ENCODE peak calls at places on chromosomes 3 and 15, in six cellular contexts. One of them, this sample, is unnamed.

GRCh38 chr15:78242128-78242527 is 7.8 kb upstream of the ACSBG1 start:
- DNase-seq in amniotic epithelial cell: no peak
- DNase-seq in stimulated activated CD4-positive, alpha-beta T cell treated with anti-CD3 and anti-CD28 coated beads, Interleukin-12 subunit alpha, Interleukin-12 subunit beta, amount 100 ng/mL, for 4 hours: no peak
- DNase-seq in GM04504: no peak
- DNase-seq in left ventricle myocardium superior: no peak
- DNase-seq in psoas muscle: no peak
- DNase-seq in this sample: no peak

GRCh38 chr3:67819447-67819846 is 165.0 kb upstream of the SUCLG2 start:
- DNase-seq in amniotic epithelial cell: no peak
- DNase-seq in stimulated activated CD4-positive, alpha-beta T cell treated with anti-CD3 and anti-CD28 coated beads, Interleukin-12 subunit alpha, Interleukin-12 subunit beta, amount 100 ng/mL, for 4 hours: no peak
- DNase-seq in GM04504: no peak
- DNase-seq in left ventricle myocardium superior: no peak
- DNase-seq in psoas muscle: no peak
- DNase-seq in this sample: no peak

GRCh38 chr3:141150431-141150830 is 81.2 kb upstream of the PXYLP1 start:
- DNase-seq in amniotic epithelial cell: no peak
- DNase-seq in stimulated activated CD4-positive, alpha-beta T cell treated with anti-CD3 and anti-CD28 coated beads, Interleukin-12 subunit alpha, Interleukin-12 subunit beta, amount 100 ng/mL, for 4 hours: no peak
- DNase-seq in GM04504: no peak
- DNase-seq in left ventricle myocardium superior: no peak
- DNase-seq in psoas muscle: no peak
- DNase-seq in this sample: no peak

GRCh38 chr15:71485094-71485693 is 325.2 kb upstream of the NR2E3 start:
- DNase-seq in amniotic epithelial cell: peak; percentile 3
- DNase-seq in stimulated activated CD4-positive, alpha-beta T cell treated with anti-CD3 and anti-CD28 coated beads, Interleukin-12 subunit alpha, Interleukin-12 subunit beta, amount 100 ng/mL, for 4 hours: no peak
- DNase-seq in GM04504: no peak
- DNase-seq in left ventricle myocardium superior: no peak
- DNase-seq in psoas muscle: no peak
- DNase-seq in this sample: no peak

GRCh38 chr3:120496278-120496975 is 45.6 kb upstream of the FSTL1 start:
- DNase-seq in amniotic epithelial cell: peak; percentile 66
- DNase-seq in stimulated activated CD4-positive, alpha-beta T cell treated with anti-CD3 and anti-CD28 coated beads, Interleukin-12 subunit alpha, Interleukin-12 subunit beta, amount 100 ng/mL, for 4 hours: no peak
- DNase-seq in GM04504: peak; percentile 67
- DNase-seq in left ventricle myocardium superior: no peak
- DNase-seq in psoas muscle: no peak
- DNase-seq in this sample: no peak

GRCh38 chr3:101703169-101703568 is 16.7 kb upstream of the RPL24 start:
- DNase-seq in amniotic epithelial cell: no peak
- DNase-seq in stimulated activated CD4-positive, alpha-beta T cell treated with anti-CD3 and anti-CD28 coated beads, Interleukin-12 subunit alpha, Interleukin-12 subunit beta, amount 100 ng/mL, for 4 hours: no peak
- DNase-seq in GM04504: no peak
- DNase-seq in left ventricle myocardium superior: no peak
- DNase-seq in psoas muscle: no peak
- DNase-seq in this sample: no peak

GRCh38 chr3:57918123-57918837 is 89.9 kb upstream of the FLNB start:
- DNase-seq in amniotic epithelial cell: peak; percentile 96
- DNase-seq in stimulated activated CD4-positive, alpha-beta T cell treated with anti-CD3 and anti-CD28 coated beads, Interleukin-12 subunit alpha, Interleukin-12 subunit beta, amount 100 ng/mL, for 4 hours: no peak
- DNase-seq in GM04504: peak; percentile 86
- DNase-seq in left ventricle myocardium superior: no peak
- DNase-seq in psoas muscle: no peak
- DNase-seq in this sample: no peak

GRCh38 chr3:147518465-147518864 is 109.3 kb downstream of the ZIC1 start:
- DNase-seq in amniotic epithelial cell: no peak
- DNase-seq in stimulated activated CD4-positive, alpha-beta T cell treated with anti-CD3 and anti-CD28 coated beads, Interleukin-12 subunit alpha, Interleukin-12 subunit beta, amount 100 ng/mL, for 4 hours: no peak
- DNase-seq in GM04504: no peak
- DNase-seq in left ventricle myocardium superior: no peak
- DNase-seq in psoas muscle: no peak
- DNase-seq in this sample: no peak

GRCh38 chr3:3605181-3605580 is 194.1 kb upstream of the LRRN1 start:
- DNase-seq in amniotic epithelial cell: no peak
- DNase-seq in stimulated activated CD4-positive, alpha-beta T cell treated with anti-CD3 and anti-CD28 coated beads, Interleukin-12 subunit alpha, Interleukin-12 subunit beta, amount 100 ng/mL, for 4 hours: no peak
- DNase-seq in GM04504: no peak
- DNase-seq in left ventricle myocardium superior: no peak
- DNase-seq in psoas muscle: no peak
- DNase-seq in this sample: no peak

GRCh38 chr3:150743508-150743907 is 19.5 kb downstream of the SIAH2 start:
- DNase-seq in amniotic epithelial cell: no peak
- DNase-seq in stimulated activated CD4-positive, alpha-beta T cell treated with anti-CD3 and anti-CD28 coated beads, Interleukin-12 subunit alpha, Interleukin-12 subunit beta, amount 100 ng/mL, for 4 hours: no peak
- DNase-seq in GM04504: no peak
- DNase-seq in left ventricle myocardium superior: no peak
- DNase-seq in psoas muscle: no peak
- DNase-seq in this sample: no peak

GRCh38 chr15:22915866-22916515 is 64.2 kb downstream of the CYFIP1 start:
- DNase-seq in amniotic epithelial cell: no peak
- DNase-seq in stimulated activated CD4-positive, alpha-beta T cell treated with anti-CD3 and anti-CD28 coated beads, Interleukin-12 subunit alpha, Interleukin-12 subunit beta, amount 100 ng/mL, for 4 hours: no peak
- DNase-seq in GM04504: no peak
- DNase-seq in left ventricle myocardium superior: no peak
- DNase-seq in psoas muscle: no peak
- DNase-seq in this sample: no peak

GRCh38 chr3:101809178-101810022 is 30.4 kb downstream of the NXPE3 start:
- DNase-seq in amniotic epithelial cell: peak; percentile 55
- DNase-seq in stimulated activated CD4-positive, alpha-beta T cell treated with anti-CD3 and anti-CD28 coated beads, Interleukin-12 subunit alpha, Interleukin-12 subunit beta, amount 100 ng/mL, for 4 hours: no peak
- DNase-seq in GM04504: no peak
- DNase-seq in left ventricle myocardium superior: no peak
- DNase-seq in psoas muscle: no peak
- DNase-seq in this sample: no peak

GRCh38 chr15:85168642-85169173 is 187.1 kb downstream of the PDE8A start:
- DNase-seq in amniotic epithelial cell: no peak
- DNase-seq in stimulated activated CD4-positive, alpha-beta T cell treated with anti-CD3 and anti-CD28 coated beads, Interleukin-12 subunit alpha, Interleukin-12 subunit beta, amount 100 ng/mL, for 4 hours: peak; percentile 30
- DNase-seq in GM04504: no peak
- DNase-seq in left ventricle myocardium superior: no peak
- DNase-seq in psoas muscle: no peak
- DNase-seq in this sample: peak; percentile 55

GRCh38 chr3:20904674-20905073 is 718.7 kb upstream of the SGO1 start:
- DNase-seq in amniotic epithelial cell: peak; percentile 13
- DNase-seq in stimulated activated CD4-positive, alpha-beta T cell treated with anti-CD3 and anti-CD28 coated beads, Interleukin-12 subunit alpha, Interleukin-12 subunit beta, amount 100 ng/mL, for 4 hours: no peak
- DNase-seq in GM04504: no peak
- DNase-seq in left ventricle myocardium superior: no peak
- DNase-seq in psoas muscle: no peak
- DNase-seq in this sample: no peak

GRCh38 chr15:37550360-37551024 is 383.9 kb upstream of the TMCO5A start:
- DNase-seq in amniotic epithelial cell: no peak
- DNase-seq in stimulated activated CD4-positive, alpha-beta T cell treated with anti-CD3 and anti-CD28 coated beads, Interleukin-12 subunit alpha, Interleukin-12 subunit beta, amount 100 ng/mL, for 4 hours: no peak
- DNase-seq in GM04504: no peak
- DNase-seq in left ventricle myocardium superior: no peak
- DNase-seq in psoas muscle: no peak
- DNase-seq in this sample: no peak

GRCh38 chr3:108380128-108380795 is 83.9 kb downstream of the HHLA2 start:
- DNase-seq in amniotic epithelial cell: peak; percentile 11
- DNase-seq in stimulated activated CD4-positive, alpha-beta T cell treated with anti-CD3 and anti-CD28 coated beads, Interleukin-12 subunit alpha, Interleukin-12 subunit beta, amount 100 ng/mL, for 4 hours: no peak
- DNase-seq in GM04504: no peak
- DNase-seq in left ventricle myocardium superior: no peak
- DNase-seq in psoas muscle: no peak
- DNase-seq in this sample: no peak

GRCh38 chr15:98121957-98122356 is 161.5 kb downstream of the ARRDC4 start:
- DNase-seq in amniotic epithelial cell: no peak
- DNase-seq in stimulated activated CD4-positive, alpha-beta T cell treated with anti-CD3 and anti-CD28 coated beads, Interleukin-12 subunit alpha, Interleukin-12 subunit beta, amount 100 ng/mL, for 4 hours: no peak
- DNase-seq in GM04504: no peak
- DNase-seq in left ventricle myocardium superior: no peak
- DNase-seq in psoas muscle: no peak
- DNase-seq in this sample: no peak

GRCh38 chr15:72338617-72339321 is 18.8 kb upstream of the CELF6 start:
- DNase-seq in amniotic epithelial cell: peak; percentile 93
- DNase-seq in stimulated activated CD4-positive, alpha-beta T cell treated with anti-CD3 and anti-CD28 coated beads, Interleukin-12 subunit alpha, Interleukin-12 subunit beta, amount 100 ng/mL, for 4 hours: no peak
- DNase-seq in GM04504: peak; percentile 58
- DNase-seq in left ventricle myocardium superior: no peak
- DNase-seq in psoas muscle: no peak
- DNase-seq in this sample: no peak

GRCh38 chr3:27960133-27960532 is 238.0 kb upstream of the EOMES start:
- DNase-seq in amniotic epithelial cell: no peak
- DNase-seq in stimulated activated CD4-positive, alpha-beta T cell treated with anti-CD3 and anti-CD28 coated beads, Interleukin-12 subunit alpha, Interleukin-12 subunit beta, amount 100 ng/mL, for 4 hours: no peak
- DNase-seq in GM04504: peak; percentile 69
- DNase-seq in left ventricle myocardium superior: no peak
- DNase-seq in psoas muscle: no peak
- DNase-seq in this sample: no peak

GRCh38 chr3:148203263-148204010 is 494.3 kb upstream of the AGTR1 start:
- DNase-seq in amniotic epithelial cell: peak; percentile 19
- DNase-seq in stimulated activated CD4-positive, alpha-beta T cell treated with anti-CD3 and anti-CD28 coated beads, Interleukin-12 subunit alpha, Interleukin-12 subunit beta, amount 100 ng/mL, for 4 hours: no peak
- DNase-seq in GM04504: peak; percentile 16
- DNase-seq in left ventricle myocardium superior: no peak
- DNase-seq in psoas muscle: no peak
- DNase-seq in this sample: no peak

GRCh38 chr3:139111392-139112229 is 66.9 kb upstream of the PRR23C start:
- DNase-seq in amniotic epithelial cell: peak; percentile 56
- DNase-seq in stimulated activated CD4-positive, alpha-beta T cell treated with anti-CD3 and anti-CD28 coated beads, Interleukin-12 subunit alpha, Interleukin-12 subunit beta, amount 100 ng/mL, for 4 hours: peak; percentile 48
- DNase-seq in GM04504: peak; percentile 33
- DNase-seq in left ventricle myocardium superior: peak; percentile 64
- DNase-seq in psoas muscle: peak; percentile 51
- DNase-seq in this sample: peak; percentile 60

GRCh38 chr3:151837057-151837456 is 23.1 kb downstream of the AADAC start:
- DNase-seq in amniotic epithelial cell: peak; percentile 71
- DNase-seq in stimulated activated CD4-positive, alpha-beta T cell treated with anti-CD3 and anti-CD28 coated beads, Interleukin-12 subunit alpha, Interleukin-12 subunit beta, amount 100 ng/mL, for 4 hours: no peak
- DNase-seq in GM04504: peak; percentile 39
- DNase-seq in left ventricle myocardium superior: no peak
- DNase-seq in psoas muscle: no peak
- DNase-seq in this sample: no peak

GRCh38 chr3:134852893-134853351 is 57.9 kb downstream of the EPHB1 start:
- DNase-seq in amniotic epithelial cell: no peak
- DNase-seq in stimulated activated CD4-positive, alpha-beta T cell treated with anti-CD3 and anti-CD28 coated beads, Interleukin-12 subunit alpha, Interleukin-12 subunit beta, amount 100 ng/mL, for 4 hours: no peak
- DNase-seq in GM04504: no peak
- DNase-seq in left ventricle myocardium superior: no peak
- DNase-seq in psoas muscle: no peak
- DNase-seq in this sample: no peak

GRCh38 chr15:72086010-72086697 is 31.8 kb downstream of the MYO9A start:
- DNase-seq in amniotic epithelial cell: no peak
- DNase-seq in stimulated activated CD4-positive, alpha-beta T cell treated with anti-CD3 and anti-CD28 coated beads, Interleukin-12 subunit alpha, Interleukin-12 subunit beta, amount 100 ng/mL, for 4 hours: no peak
- DNase-seq in GM04504: no peak
- DNase-seq in left ventricle myocardium superior: peak; percentile 40
- DNase-seq in psoas muscle: no peak
- DNase-seq in this sample: peak; percentile 40

GRCh38 chr3:113897373-113897777 is 50.4 kb upstream of the ZDHHC23 start:
- DNase-seq in amniotic epithelial cell: no peak
- DNase-seq in stimulated activated CD4-positive, alpha-beta T cell treated with anti-CD3 and anti-CD28 coated beads, Interleukin-12 subunit alpha, Interleukin-12 subunit beta, amount 100 ng/mL, for 4 hours: no peak
- DNase-seq in GM04504: no peak
- DNase-seq in left ventricle myocardium superior: no peak
- DNase-seq in psoas muscle: no peak
- DNase-seq in this sample: no peak

GRCh38 chr3:53247619-53248018 is 8.2 kb downstream of the TKT start:
- DNase-seq in amniotic epithelial cell: no peak
- DNase-seq in stimulated activated CD4-positive, alpha-beta T cell treated with anti-CD3 and anti-CD28 coated beads, Interleukin-12 subunit alpha, Interleukin-12 subunit beta, amount 100 ng/mL, for 4 hours: no peak
- DNase-seq in GM04504: no peak
- DNase-seq in left ventricle myocardium superior: no peak
- DNase-seq in psoas muscle: no peak
- DNase-seq in this sample: no peak

GRCh38 chr15:67144609-67145306 is 79.4 kb downstream of the SMAD3 start:
- DNase-seq in amniotic epithelial cell: peak; percentile 99
- DNase-seq in stimulated activated CD4-positive, alpha-beta T cell treated with anti-CD3 and anti-CD28 coated beads, Interleukin-12 subunit alpha, Interleukin-12 subunit beta, amount 100 ng/mL, for 4 hours: no peak
- DNase-seq in GM04504: no peak
- DNase-seq in left ventricle myocardium superior: no peak
- DNase-seq in psoas muscle: no peak
- DNase-seq in this sample: no peak

GRCh38 chr15:70741107-70741511 is 22.2 kb downstream of the UACA start:
- DNase-seq in amniotic epithelial cell: peak; percentile 93
- DNase-seq in stimulated activated CD4-positive, alpha-beta T cell treated with anti-CD3 and anti-CD28 coated beads, Interleukin-12 subunit alpha, Interleukin-12 subunit beta, amount 100 ng/mL, for 4 hours: no peak
- DNase-seq in GM04504: peak; percentile 69
- DNase-seq in left ventricle myocardium superior: peak; percentile 49
- DNase-seq in psoas muscle: peak; percentile 66
- DNase-seq in this sample: peak; percentile 55

GRCh38 chr3:39038165-39038564 is 13.6 kb downstream of the SCN11A start:
- DNase-seq in amniotic epithelial cell: peak; percentile 91
- DNase-seq in stimulated activated CD4-positive, alpha-beta T cell treated with anti-CD3 and anti-CD28 coated beads, Interleukin-12 subunit alpha, Interleukin-12 subunit beta, amount 100 ng/mL, for 4 hours: no peak
- DNase-seq in GM04504: peak; percentile 58
- DNase-seq in left ventricle myocardium superior: no peak
- DNase-seq in psoas muscle: no peak
- DNase-seq in this sample: no peak

GRCh38 chr15:41494190-41494921 is 682 bp downstream of the ITPKA start:
- DNase-seq in amniotic epithelial cell: no peak
- DNase-seq in stimulated activated CD4-positive, alpha-beta T cell treated with anti-CD3 and anti-CD28 coated beads, Interleukin-12 subunit alpha, Interleukin-12 subunit beta, amount 100 ng/mL, for 4 hours: peak; percentile 35
- DNase-seq in GM04504: no peak
- DNase-seq in left ventricle myocardium superior: peak; percentile 41
- DNase-seq in psoas muscle: peak; percentile 30
- DNase-seq in this sample: no peak

GRCh38 chr3:104458657-104459056 is 908.1 kb upstream of the ALCAM start:
- DNase-seq in amniotic epithelial cell: no peak
- DNase-seq in stimulated activated CD4-positive, alpha-beta T cell treated with anti-CD3 and anti-CD28 coated beads, Interleukin-12 subunit alpha, Interleukin-12 subunit beta, amount 100 ng/mL, for 4 hours: no peak
- DNase-seq in GM04504: no peak
- DNase-seq in left ventricle myocardium superior: no peak
- DNase-seq in psoas muscle: no peak
- DNase-seq in this sample: no peak

This sample was measured in lung.